ENCODE peak calls at places on chromosomes 12 and 14, in nine cellular contexts. F is amniotic stem cell, Q is naive B cell, I is EL, L is T-helper 1 cell, B is stomach, K is T-helper 2 cell, C is suprapubic skin, Y is HEK293T. D is an unnamed sample.

GRCh38 chr14:52935847-52936246 is 15.0 kb downstream of the FERMT2 start:
- DNase-seq in L (no peak), F (no peak), B (no peak), C (no peak), I (no peak), Q (no peak), K (no peak), Y (no peak), D (no peak)

GRCh38 chr12:14171111-14171510 is 189.7 kb upstream of the GRIN2B start:
- DNase-seq in B (no peak), I (no peak), L (no peak), Y (no peak), Q (peak; percentile 46), K (no peak), C (no peak), F (no peak), D (no peak)

GRCh38 chr12:16349132-16349463 is 1.7 kb downstream of the MGST1 start:
- DNase-seq in Y (no peak), L (no peak), Q (no peak), C (peak; percentile 80), K (no peak), B (peak; percentile 73), I (peak; percentile 88), F (no peak), D (peak; percentile 88)

GRCh38 chr12:110860833-110861291 is 14.1 kb downstream of the CCDC63 start:
- DNase-seq in I (no peak), B (no peak), C (no peak), Q (no peak), F (no peak), Y (no peak), L (no peak), K (no peak), D (no peak)

GRCh38 chr12:388547-389137 is 478 bp downstream of the KDM5A start:
- DNase-seq in Q (peak; percentile 67), I (peak; percentile 36), C (no peak), Y (peak; percentile 10), L (peak; percentile 44), B (no peak), K (peak; percentile 63), F (no peak), D (peak; percentile 28)

GRCh38 chr12:1993871-1994371 is 10.3 kb downstream of the DCP1B start:
- DNase-seq in C (no peak), K (peak; percentile 21), L (no peak), Q (no peak), Y (no peak), I (peak; percentile 74), F (no peak), B (no peak), D (peak; percentile 66)

GRCh38 chr14:70707138-70708038 is 65.7 kb downstream of the TTC9 start:
- DNase-seq in B (no peak), Y (no peak), F (no peak), C (no peak), Q (no peak), L (no peak), K (no peak), I (peak; percentile 80), D (peak; percentile 94)

GRCh38 chr12:55955800-55956508 is 9.9 kb downstream of the PMEL start:
- DNase-seq in K (no peak), Y (no peak), Q (no peak), C (no peak), B (peak; percentile 32), I (peak; percentile 69), L (no peak), F (peak; percentile 20), D (peak; percentile 93)

GRCh38 chr14:44531648-44532047 is 24.6 kb upstream of the FSCB start:
- DNase-seq in Y (no peak), L (no peak), K (no peak), I (no peak), B (no peak), F (no peak), Q (no peak), C (no peak), D (no peak)

GRCh38 chr14:60760648-60761364 is 26.2 kb downstream of the MNAT1 start:
- DNase-seq in K (no peak), Q (no peak), B (no peak), L (no peak), F (no peak), Y (no peak), I (no peak), C (no peak), D (peak; percentile 84)

GRCh38 chr12:8077207-8077606 is 4.9 kb upstream of the NECAP1 start:
- DNase-seq in Y (no peak), I (peak; percentile 78), K (no peak), B (no peak), L (no peak), F (peak; percentile 13), Q (no peak), C (no peak), D (peak; percentile 86)

GRCh38 chr14:92651106-92651792 is 97.2 kb downstream of the LGMN start:
- DNase-seq in L (peak; percentile 68), Y (no peak), K (peak; percentile 90), B (peak; percentile 55), Q (peak; percentile 86), C (no peak), I (no peak), F (no peak), D (no peak)

GRCh38 chr12:24901975-24902461 is 46.9 kb downstream of the BCAT1 start:
- DNase-seq in Y (no peak), F (no peak), L (no peak), K (no peak), C (no peak), I (no peak), Q (no peak), B (no peak), D (no peak)

GRCh38 chr12:27434673-27435565 is 11.6 kb upstream of the SMCO2 start:
- DNase-seq in K (no peak), I (peak; percentile 17), B (no peak), F (no peak), Y (peak; percentile 56), Q (peak; percentile 11), C (no peak), L (no peak), D (no peak)

GRCh38 chr14:103840016-103840415 is 7.4 kb downstream of the PPP1R13B start:
- DNase-seq in C (no peak), B (no peak), K (no peak), F (no peak), L (no peak), Q (no peak), I (no peak), Y (no peak), D (no peak)

GRCh38 chr12:109389146-109389545 is 41.4 kb downstream of the MYO1H start:
- DNase-seq in I (peak; percentile 5), L (no peak), F (no peak), C (no peak), K (no peak), Q (no peak), Y (no peak), B (no peak), D (no peak)

GRCh38 chr14:73342670-73343069 is 105.4 kb downstream of the PAPLN start:
- DNase-seq in F (no peak), K (no peak), Q (no peak), Y (no peak), C (no peak), I (no peak), B (no peak), L (no peak), D (no peak)

GRCh38 chr14:69345402-69345801 is 52.7 kb downstream of the ERH start:
- DNase-seq in L (no peak), Q (no peak), K (no peak), C (no peak), F (no peak), I (no peak), B (no peak), Y (no peak), D (no peak)

GRCh38 chr12:45235087-45236025 is 19.5 kb downstream of the ANO6 start:
- DNase-seq in B (no peak), F (no peak), Q (no peak), C (no peak), I (peak; percentile 51), K (no peak), L (no peak), Y (no peak), D (peak; percentile 91)

GRCh38 chr12:118038122-118038521 is 21.6 kb downstream of the RFC5 start:
- DNase-seq in B (no peak), I (no peak), F (no peak), C (no peak), L (no peak), K (no peak), Q (no peak), Y (no peak), D (no peak)

GRCh38 chr12:114903394-114903748 is 219.4 kb upstream of the TBX3 start:
- DNase-seq in Q (no peak), B (no peak), Y (no peak), I (peak; percentile 68), F (no peak), L (no peak), C (no peak), K (no peak), D (no peak)

GRCh38 chr12:97027482-97027881 is 120.4 kb downstream of the NEDD1 start:
- DNase-seq in L (no peak), F (no peak), Q (no peak), Y (no peak), K (no peak), C (no peak), I (no peak), B (no peak), D (no peak)

GRCh38 chr14:25090716-25091454 is 40.9 kb upstream of the STXBP6 start:
- DNase-seq in B (peak; percentile 48), Q (no peak), Y (no peak), C (no peak), F (no peak), I (peak; percentile 77), L (no peak), K (no peak), D (peak; percentile 74)

GRCh38 chr12:10101042-10101579 is 2.3 kb upstream of the CLEC1A start:
- DNase-seq in B (no peak), K (no peak), C (no peak), I (peak; percentile 79), L (no peak), Q (no peak), Y (no peak), F (no peak), D (peak; percentile 55)

GRCh38 chr14:21771671-21772070 is 98.1 kb upstream of the OR4E1 start:
- DNase-seq in I (no peak), B (no peak), Q (no peak), F (no peak), Y (no peak), L (no peak), C (no peak), K (no peak), D (peak; percentile 80)

GRCh38 chr14:86973177-86973576 is 1019.8 kb downstream of the GALC start:
- DNase-seq in Q (no peak), K (no peak), B (no peak), F (no peak), L (no peak), Y (no peak), I (no peak), C (no peak), D (no peak)

GRCh38 chr12:54591001-54591591 is 2.6 kb upstream of the PPP1R1A start:
- DNase-seq in Q (no peak), B (no peak), L (no peak), K (no peak), Y (no peak), F (no peak), I (no peak), C (no peak), D (peak; percentile 2)

GRCh38 chr12:104604070-104604994 is 147.6 kb downstream of the CHST11 start:
- DNase-seq in B (peak; percentile 49), C (peak; percentile 87), I (peak; percentile 98), K (peak; percentile 41), Q (peak; percentile 73), F (peak; percentile 83), L (peak; percentile 20), Y (peak; percentile 54), D (peak; percentile 96)

GRCh38 chr14:26925876-26926584 is 328.2 kb upstream of the NOVA1 start:
- DNase-seq in C (no peak), F (no peak), Y (no peak), Q (no peak), L (no peak), B (no peak), I (no peak), K (no peak), D (no peak)

GRCh38 chr14:72710212-72710611 is 183.7 kb downstream of the DPF3 start:
- DNase-seq in Y (no peak), L (no peak), I (no peak), F (no peak), K (no peak), B (no peak), Q (no peak), C (no peak), D (no peak)

GRCh38 chr12:10214877-10215267 is 2.2 kb downstream of the GABARAPL1 start:
- DNase-seq in Q (no peak), I (no peak), B (no peak), C (no peak), L (no peak), F (no peak), K (no peak), Y (no peak), D (no peak)

D was measured in bronchial epithelial cell.